ENCODE peak calls at places on chromosomes 13 and 19, in four cellular contexts. O, U, B and E are unnamed samples.

GRCh38 chr13:113978741-113979481 is 5.0 kb upstream of the C13orf46 start:
- DNase-seq in O (no peak), U (no peak), B (no peak), E (no peak)

GRCh38 chr19:44608391-44608821 is 5.0 kb upstream of the IGSF23 start:
- DNase-seq in O (peak), U (no peak), B (peak), E (peak)

GRCh38 chr13:64276232-64276631 is 2860.6 kb upstream of the PCDH20 start:
- DNase-seq in O (no peak), U (no peak), B (no peak), E (no peak)

GRCh38 chr13:44049546-44049945 is 169.8 kb downstream of the LACC1 start:
- DNase-seq in O (no peak), U (no peak), B (no peak), E (no peak)

GRCh38 chr13:101289764-101290163 is 126.5 kb downstream of the NALCN start:
- DNase-seq in O (peak), U (no peak), B (no peak), E (peak)

GRCh38 chr13:33076451-33076992 is 60.3 kb downstream of the KL start:
- DNase-seq in O (no peak), U (no peak), B (no peak), E (no peak)

GRCh38 chr19:12774588-12775555 is at the start of gene HOOK2:
- DNase-seq in O (no peak), U (no peak), B (peak), E (peak)

GRCh38 chr13:105007166-105007808 is 1528.2 kb downstream of the EFNB2 start:
- DNase-seq in O (no peak), U (no peak), B (no peak), E (no peak)

GRCh38 chr13:98678741-98679140 is 73.7 kb downstream of the SLC15A1 start:
- DNase-seq in O (no peak), U (no peak), B (no peak), E (no peak)

GRCh38 chr13:113458218-113459065 is 5.2 kb upstream of the ADPRHL1 start:
- DNase-seq in O (peak), U (no peak), B (no peak), E (no peak)

GRCh38 chr19:14530005-14530348 is 583 bp downstream of the TECR start:
- DNase-seq in O (no peak), U (no peak), B (no peak), E (no peak)

GRCh38 chr13:43058318-43058674 is 34.9 kb downstream of the DNAJC15 start:
- DNase-seq in O (peak), U (no peak), B (peak), E (peak)

GRCh38 chr13:35987572-35988513 is 143.3 kb downstream of the DCLK1 start:
- DNase-seq in O (no peak), U (no peak), B (no peak), E (no peak)

GRCh38 chr19:48480151-48480475 is 10.9 kb downstream of the CYTH2 start:
- DNase-seq in O (peak), U (peak), B (no peak), E (no peak)

GRCh38 chr13:26112843-26113242 is 61.0 kb upstream of the SHISA2 start:
- DNase-seq in O (no peak), U (no peak), B (peak), E (peak)

GRCh38 chr19:12202250-12202649 is 39.4 kb downstream of the ZNF136 start:
- DNase-seq in O (no peak), U (peak), B (no peak), E (no peak)

DNA sequence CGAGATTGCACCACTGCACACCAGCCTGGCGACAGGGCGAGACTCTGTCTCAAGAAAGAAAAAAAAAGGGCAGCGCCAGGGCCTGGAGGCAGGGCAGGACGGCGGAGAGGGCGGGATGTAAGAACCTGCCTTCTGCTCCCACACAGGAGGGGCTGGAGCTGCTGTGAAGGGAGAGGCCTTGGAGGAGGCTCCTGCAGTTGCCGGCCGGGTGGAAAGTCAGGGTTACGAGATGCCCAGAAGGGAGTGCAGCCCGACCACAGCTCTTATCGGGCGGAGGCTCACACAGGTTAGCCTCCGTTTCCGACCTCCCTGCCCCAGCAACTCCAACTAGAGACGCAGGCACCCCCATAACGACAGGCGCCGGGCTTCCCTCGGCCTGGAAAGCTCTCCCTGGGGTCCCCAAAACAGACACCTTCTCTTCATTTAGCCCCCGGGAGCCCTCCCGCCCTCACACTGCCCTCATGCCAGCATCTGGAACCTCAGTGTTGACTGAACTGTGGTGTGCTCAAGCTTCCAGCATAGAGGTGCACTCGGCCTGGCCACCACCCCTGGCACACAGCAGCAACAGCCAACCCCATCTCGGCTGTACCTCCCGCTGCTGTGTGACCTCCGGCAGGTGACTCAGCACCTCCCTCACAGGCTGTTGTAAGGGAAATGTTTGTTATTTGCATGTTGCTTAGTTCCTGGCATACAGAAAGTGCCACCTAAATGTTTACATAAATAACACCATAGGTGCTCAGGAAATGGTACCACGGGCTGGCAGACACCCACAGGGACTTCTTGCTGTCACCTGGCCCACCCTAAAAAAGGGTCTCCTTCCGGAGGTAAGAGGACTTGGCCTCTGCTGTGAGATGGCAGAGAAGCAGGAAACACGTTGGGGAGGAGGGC is 1.3 kb downstream of the PLPP2 start:
- DNase-seq in O (peak), U (no peak), B (no peak), E (peak)
- H3K4me3 ChIP-seq in O (peak), U (no peak), B (no peak), E (peak)

GRCh38 chr19:54616840-54617560 is 13.3 kb upstream of the LILRB1 start:
- DNase-seq in O (no peak), U (no peak), B (no peak), E (no peak)
- H3K4me3 ChIP-seq in O (no peak), U (no peak), B (no peak), E (no peak)

DNA sequence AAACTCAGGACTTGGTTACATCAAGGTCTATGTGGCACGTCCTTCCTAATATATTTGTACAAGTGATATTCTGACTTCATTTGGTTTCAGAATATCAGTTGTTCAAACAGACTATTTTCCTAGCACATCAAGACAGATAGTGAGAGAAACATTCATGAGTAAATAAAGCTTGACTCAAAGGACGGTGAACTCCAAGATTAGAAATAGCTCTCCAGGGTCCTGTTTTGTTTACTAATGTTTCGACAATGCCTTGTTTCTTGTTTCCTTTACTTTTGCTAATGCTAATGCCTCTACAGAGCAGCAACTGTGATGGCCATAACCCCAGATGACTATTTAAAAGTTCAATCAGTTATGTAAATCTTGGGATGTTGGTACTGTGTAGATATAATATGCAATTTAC is 313.9 kb downstream of the KLF12 start:
- DNase-seq in O (no peak), U (no peak), B (no peak), E (no peak)
- H3K4me3 ChIP-seq in O (no peak), U (no peak), B (no peak), E (no peak)

GRCh38 chr19:3163943-3164342 is 14.6 kb upstream of the S1PR4 start:
- DNase-seq in O (no peak), U (no peak), B (peak), E (no peak)
- H3K4me3 ChIP-seq in O (no peak), U (no peak), B (peak), E (no peak)